ENCODE peak calls at places on chromosomes 12 and 14, in four cellular contexts. I is activated CD4-positive, alpha-beta T cell treated with anti-CD3 and anti-CD28 coated beads, Interleukin-2, amount 50 U/mL, for 1 hour; T is T-helper 1 cell; D is iris pigment epithelial cell. C is an unnamed sample.

GRCh38 chr12:3293446-3294161 is 197.4 kb upstream of the PRMT8 start:
- DNase-seq in I (no peak), T (no peak), D (peak; percentile 40), C (no peak)

GRCh38 chr12:68403296-68403695 is 71.1 kb upstream of the MDM1 start:
- DNase-seq in I (no peak), T (no peak), D (no peak), C (no peak)

GRCh38 chr12:40292788-40293429 is 68.1 kb downstream of the LRRK2 start:
- DNase-seq in I (no peak), T (no peak), D (no peak), C (no peak)

GRCh38 chr14:95537298-95538089 is 2.6 kb downstream of the GLRX5 start:
- DNase-seq in I (no peak), T (no peak), D (no peak), C (no peak)

GRCh38 chr12:121036810-121037326 is 2.2 kb downstream of the OASL start:
- DNase-seq in I (no peak), T (no peak), D (peak; percentile 87), C (no peak)

GRCh38 chr12:6603095-6603567 is 4.0 kb downstream of the CHD4 start:
- DNase-seq in I (peak; percentile 42), T (peak; percentile 24), D (no peak), C (no peak)

GRCh38 chr12:111393700-111394275 is 11.9 kb upstream of the SH2B3 start:
- DNase-seq in I (no peak), T (no peak), D (peak; percentile 55), C (no peak)

GRCh38 chr12:18749381-18749957 is 11.6 kb downstream of the CAPZA3 start:
- DNase-seq in I (no peak), T (no peak), D (no peak), C (no peak)

GRCh38 chr12:4939418-4940023 is 29.8 kb downstream of the KCNA1 start:
- DNase-seq in I (no peak), T (no peak), D (no peak), C (no peak)

GRCh38 chr12:9717070-9717925 is 15.6 kb downstream of the CLECL1 start:
- DNase-seq in I (no peak), T (no peak), D (no peak), C (no peak)

GRCh38 chr12:2284857-2285256 is 232.1 kb downstream of the CACNA1C start:
- DNase-seq in I (no peak), T (no peak), D (peak; percentile 73), C (no peak)

GRCh38 chr12:121296618-121297476 is at the start of gene CAMKK2:
- DNase-seq in I (peak; percentile 81), T (peak; percentile 76), D (peak; percentile 79), C (no peak)

GRCh38 chr14:103499709-103500108 is 22.9 kb downstream of the CKB start:
- DNase-seq in I (no peak), T (no peak), D (no peak), C (no peak)

GRCh38 chr12:130041983-130042812 is 120.1 kb upstream of the FZD10 start:
- DNase-seq in I (peak; percentile 30), T (peak; percentile 5), D (no peak), C (no peak)

GRCh38 chr12:92105676-92106075 is 40.0 kb downstream of the BTG1 start:
- DNase-seq in I (no peak), T (no peak), D (no peak), C (no peak)

GRCh38 chr14:99603471-99603933 is 505 bp downstream of the CCDC85C start:
- DNase-seq in I (peak; percentile 51), T (peak; percentile 37), D (peak; percentile 39), C (no peak)

GRCh38 chr14:76595266-76595665 is 166.0 kb upstream of the VASH1 start:
- DNase-seq in I (no peak), T (no peak), D (no peak), C (no peak)

GRCh38 chr12:98725481-98726247 is 80.6 kb downstream of the APAF1 start:
- DNase-seq in I (peak; percentile 38), T (peak; percentile 12), D (peak; percentile 78), C (no peak)

GRCh38 chr12:59940676-59941342 is 345.0 kb downstream of the SLC16A7 start:
- DNase-seq in I (no peak), T (no peak), D (peak; percentile 20), C (no peak)

GRCh38 chr12:42648061-42648460 is 58.5 kb upstream of the PRICKLE1 start:
- DNase-seq in I (no peak), T (no peak), D (no peak), C (no peak)

GRCh38 chr12:30888241-30888640 is 38.3 kb upstream of the TSPAN11 start:
- DNase-seq in I (no peak), T (no peak), D (no peak), C (no peak)

GRCh38 chr12:109219938-109220337 is 89.1 kb downstream of the FOXN4 start:
- DNase-seq in I (no peak), T (no peak), D (no peak), C (no peak)

GRCh38 chr14:89139404-89140247 is 277.4 kb downstream of the FOXN3 start:
- DNase-seq in I (no peak), T (no peak), D (no peak), C (no peak)

GRCh38 chr14:81273521-81273920 is 52.8 kb upstream of the GTF2A1 start:
- DNase-seq in I (no peak), T (no peak), D (no peak), C (no peak)